ENCODE peak calls at places on chromosome 1, in seven cellular contexts. D, L, F, X, S, M and I are unnamed samples.

GRCh38 chr1:198467342-198467741 is 73.1 kb downstream of the ATP6V1G3 start:
- DNase-seq in X (no peak), D (no peak), S (peak; percentile 44), M (no peak), F (no peak), L (no peak), I (no peak)

GRCh38 chr1:9317591-9318331 is 25.1 kb downstream of the SPSB1 start:
- DNase-seq in M (no peak), F (no peak), X (no peak), S (peak; percentile 37), L (no peak), D (no peak), I (peak; percentile 80)

GRCh38 chr1:242690849-242691602 is 166.5 kb upstream of the PLD5 start:
- DNase-seq in D (no peak), F (no peak), L (no peak), M (peak; percentile 28), S (no peak), X (no peak), I (no peak)

GRCh38 chr1:109787211-109787844 is 23.6 kb upstream of the EPS8L3 start:
- DNase-seq in M (no peak), D (no peak), S (peak; percentile 90), F (peak; percentile 10), L (no peak), X (no peak), I (peak; percentile 43)

GRCh38 chr1:22317231-22317919 is 134.3 kb upstream of the ZBTB40 start:
- DNase-seq in M (no peak), S (peak; percentile 44), L (peak; percentile 23), D (peak; percentile 66), F (peak; percentile 76), X (peak; percentile 76), I (peak; percentile 16)

GRCh38 chr1:96643519-96643918 is 78.1 kb upstream of the PTBP2 start:
- DNase-seq in D (no peak), S (peak; percentile 31), F (no peak), L (no peak), M (no peak), X (no peak), I (no peak)

GRCh38 chr1:244768804-244769203 is 66.7 kb upstream of the COX20 start:
- DNase-seq in X (peak; percentile 31), M (no peak), S (no peak), D (no peak), L (no peak), F (no peak), I (no peak)

GRCh38 chr1:119647734-119648619 is at the start of gene ZNF697:
- DNase-seq in F (peak; percentile 96), S (peak; percentile 95), M (peak; percentile 53), L (no peak), D (peak; percentile 95), X (peak; percentile 97), I (peak; percentile 97)

GRCh38 chr1:208437416-208437815 is 193.2 kb upstream of the PLXNA2 start:
- DNase-seq in M (peak; percentile 77), F (no peak), S (peak; percentile 81), X (no peak), D (no peak), L (no peak), I (peak; percentile 76)

GRCh38 chr1:44777547-44777946 is 2.2 kb downstream of the RPS8 start:
- DNase-seq in S (no peak), D (no peak), F (no peak), X (no peak), L (no peak), M (no peak), I (no peak)

GRCh38 chr1:167640051-167640450 is 10.0 kb downstream of the RCSD1 start:
- DNase-seq in D (no peak), X (no peak), S (no peak), L (no peak), F (no peak), M (no peak), I (no peak)

GRCh38 chr1:153934746-153935145 is 11.8 kb downstream of the DENND4B start:
- DNase-seq in S (no peak), L (no peak), D (no peak), M (no peak), X (no peak), F (peak; percentile 11), I (no peak)

GRCh38 chr1:44368471-44369151 is 13.6 kb upstream of the ERI3 start:
- DNase-seq in X (peak; percentile 63), S (no peak), M (no peak), D (peak; percentile 22), L (no peak), F (no peak), I (no peak)

GRCh38 chr1:165452336-165453130 is 7.6 kb upstream of the RXRG start:
- DNase-seq in X (no peak), M (no peak), D (no peak), S (no peak), L (no peak), F (no peak), I (no peak)

GRCh38 chr1:205576011-205576410 is 55.8 kb downstream of the ELK4 start:
- DNase-seq in S (no peak), F (no peak), M (no peak), X (no peak), D (no peak), L (no peak), I (no peak)
- TF ChIP-seq EZH2phosphoT487 in S (no peak), F (no peak), M (no peak), X (no peak), D (no peak), L (no peak), I (no peak)

DNA sequence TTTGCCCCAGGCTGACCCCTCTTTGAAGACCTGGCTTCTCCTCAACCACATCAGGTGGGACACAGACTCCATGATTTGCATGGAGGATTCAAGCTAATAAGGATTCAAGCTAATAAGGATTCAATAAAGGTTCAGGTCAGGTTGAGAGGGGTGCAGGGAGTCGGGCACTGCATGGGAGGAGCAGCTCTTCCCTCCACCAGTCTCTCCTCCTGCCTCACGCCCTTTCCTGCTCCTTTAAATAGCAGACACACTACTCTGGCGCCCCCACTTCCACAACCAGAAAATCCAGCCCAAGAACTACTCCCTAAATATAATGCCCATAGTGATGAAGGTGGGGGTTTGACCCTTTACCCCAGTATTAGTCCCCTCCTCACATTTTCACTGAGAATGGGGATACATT is 7.1 kb downstream of the MEX3A start:
- DNase-seq in S (no peak), L (no peak), X (peak; percentile 50), M (no peak), F (no peak), D (peak; percentile 35), I (no peak)
- TF ChIP-seq EZH2phosphoT487 in S (no peak), L (no peak), X (no peak), M (no peak), F (no peak), D (no peak), I (no peak)

GRCh38 chr1:206911064-206911663 is 10.6 kb downstream of the FCMR start:
- DNase-seq in F (peak; percentile 77), X (peak; percentile 58), S (peak; percentile 93), L (peak; percentile 62), D (peak; percentile 61), M (peak; percentile 42), I (peak; percentile 81)
- TF ChIP-seq EZH2phosphoT487 in F (no peak), X (no peak), S (no peak), L (no peak), D (no peak), M (no peak), I (no peak)

GRCh38 chr1:66728021-66728420 is 24.2 kb upstream of the DYNLT5 start:
- DNase-seq in D (no peak), X (no peak), F (no peak), M (no peak), S (no peak), L (no peak), I (peak; percentile 50)

GRCh38 chr1:66731462-66731861 is 20.8 kb upstream of the DYNLT5 start:
- DNase-seq in F (no peak), D (no peak), X (no peak), S (peak; percentile 13), M (peak; percentile 15), L (no peak), I (peak; percentile 30)

GRCh38 chr1:66725885-66726665 is 26.2 kb upstream of the DYNLT5 start:
- DNase-seq in L (peak; percentile 73), S (peak; percentile 78), X (peak; percentile 88), D (peak; percentile 87), F (peak; percentile 45), M (peak; percentile 80), I (peak; percentile 76)

GRCh38 chr1:66730462-66730861 is 21.8 kb upstream of the DYNLT5 start:
- DNase-seq in D (no peak), F (no peak), S (no peak), L (no peak), X (peak; percentile 65), M (no peak), I (no peak)

DNA sequence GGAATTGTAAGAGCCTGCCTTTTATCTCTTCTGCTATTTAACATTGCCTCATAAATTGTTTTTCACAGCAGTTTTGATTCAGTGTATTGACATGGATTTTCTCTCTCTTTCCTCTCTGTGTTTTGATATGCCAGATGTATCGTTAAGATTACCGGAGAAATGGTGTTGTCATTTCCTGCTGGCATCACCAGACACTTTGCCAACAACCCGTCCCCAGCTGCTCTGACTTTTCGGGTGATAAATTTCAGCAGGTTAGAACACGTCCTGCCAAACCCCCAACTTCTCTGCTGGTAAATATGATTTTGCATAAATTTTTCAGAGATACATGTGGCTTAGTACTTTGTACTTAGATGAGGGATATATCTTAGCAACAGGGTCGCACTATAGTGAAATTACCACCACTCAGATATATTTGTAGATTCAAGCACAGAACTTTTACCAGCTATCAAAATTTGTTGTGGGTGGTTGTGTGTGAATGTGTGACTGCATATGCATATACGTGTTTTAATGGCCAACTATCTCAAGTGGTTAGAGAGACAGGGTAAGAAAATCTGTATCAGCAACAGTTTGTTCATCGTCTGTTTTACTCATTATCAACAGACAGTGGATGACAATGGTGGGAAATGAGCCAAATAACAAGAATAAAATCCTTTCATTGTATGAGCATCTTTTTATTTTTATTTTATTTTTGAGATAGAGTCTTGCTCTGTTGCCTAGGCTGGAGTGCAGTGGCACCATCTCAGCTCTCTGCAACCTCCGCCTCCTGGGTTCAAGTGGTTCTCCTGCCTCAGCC is 22.9 kb upstream of the DYNLT5 start:
- DNase-seq in X (no peak), D (no peak), M (peak; percentile 36), L (no peak), F (no peak), S (no peak), I (no peak)
- TF ChIP-seq EZH2phosphoT487 in X (no peak), D (no peak), M (no peak), L (no peak), F (no peak), S (no peak), I (no peak)

DNA sequence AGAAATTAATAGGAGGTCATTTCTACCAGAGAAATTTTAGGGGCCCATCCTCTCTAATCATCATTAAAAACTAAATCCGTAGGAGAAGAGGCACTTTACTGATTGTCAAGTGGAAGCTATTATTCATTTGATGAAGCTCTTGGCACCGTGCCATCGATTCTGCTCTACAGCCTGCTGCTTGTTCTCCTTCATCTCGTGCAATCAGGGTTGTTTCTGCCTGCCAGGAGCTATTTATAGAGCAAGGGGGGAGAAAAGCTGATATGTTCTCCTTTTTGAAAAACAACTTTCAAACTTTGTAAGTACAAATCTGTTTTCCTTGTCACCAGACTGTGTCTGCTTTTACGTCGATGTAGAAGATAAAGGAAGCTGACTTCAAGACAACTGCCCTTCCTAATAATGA is 169.7 kb upstream of the LHX8 start:
- DNase-seq in D (no peak), F (peak; percentile 56), L (no peak), X (no peak), M (no peak), S (peak; percentile 3), I (peak; percentile 8)
- TF ChIP-seq EZH2phosphoT487 in D (no peak), F (no peak), L (no peak), X (no peak), M (no peak), S (no peak), I (no peak)